ENCODE peak calls at places on chromosomes 11 and 22, in ten cellular contexts. One of them, this sample, is unnamed.

GRCh38 chr11:64608260-64608538 is 17.2 kb downstream of the SLC22A12 start:
- DNase-seq in NCI-H2171 treated with DMSO at 0.1 percent for 48 hours: no peak
- DNase-seq in NCI-H345: no peak
- DNase-seq in RWPE1: no peak
- DNase-seq in HT-29: no peak
- DNase-seq in head of caudate nucleus: no peak
- DNase-seq in dermis blood vessel endothelial cell: no peak
- DNase-seq in stimulated activated CD4-positive, alpha-beta T cell treated with anti-CD3 and anti-CD28 coated beads, TNF-alpha, amount 100 ng/mL, for 1 hour: no peak
- DNase-seq in T follicular helper cell: no peak
- DNase-seq in astrocyte of the cerebellum: no peak
- DNase-seq in this sample: no peak

GRCh38 chr22:48365386-48365785 is 1462.3 kb downstream of the BRD1 start:
- DNase-seq in astrocyte of the cerebellum: no peak
- DNase-seq in NCI-H345: no peak
- DNase-seq in RWPE1: no peak
- DNase-seq in HT-29: no peak
- DNase-seq in T follicular helper cell: no peak
- DNase-seq in head of caudate nucleus: no peak
- DNase-seq in stimulated activated CD4-positive, alpha-beta T cell treated with anti-CD3 and anti-CD28 coated beads, TNF-alpha, amount 100 ng/mL, for 1 hour: no peak
- DNase-seq in dermis blood vessel endothelial cell: no peak
- DNase-seq in NCI-H2171 treated with DMSO at 0.1 percent for 48 hours: no peak
- DNase-seq in this sample: no peak

GRCh38 chr11:74877132-74877531 is 71.8 kb downstream of the XRRA1 start:
- DNase-seq in HT-29: peak; percentile 22
- DNase-seq in dermis blood vessel endothelial cell: peak; percentile 38
- DNase-seq in stimulated activated CD4-positive, alpha-beta T cell treated with anti-CD3 and anti-CD28 coated beads, TNF-alpha, amount 100 ng/mL, for 1 hour: no peak
- DNase-seq in NCI-H345: no peak
- DNase-seq in head of caudate nucleus: no peak
- DNase-seq in T follicular helper cell: no peak
- DNase-seq in astrocyte of the cerebellum: no peak
- DNase-seq in RWPE1: no peak
- DNase-seq in NCI-H2171 treated with DMSO at 0.1 percent for 48 hours: no peak
- DNase-seq in this sample: no peak

GRCh38 chr11:30311189-30311588 is 11.7 kb upstream of the ARL14EP start:
- DNase-seq in head of caudate nucleus: no peak
- DNase-seq in dermis blood vessel endothelial cell: no peak
- DNase-seq in NCI-H2171 treated with DMSO at 0.1 percent for 48 hours: no peak
- DNase-seq in T follicular helper cell: no peak
- DNase-seq in astrocyte of the cerebellum: no peak
- DNase-seq in RWPE1: no peak
- DNase-seq in HT-29: no peak
- DNase-seq in stimulated activated CD4-positive, alpha-beta T cell treated with anti-CD3 and anti-CD28 coated beads, TNF-alpha, amount 100 ng/mL, for 1 hour: no peak
- DNase-seq in NCI-H345: no peak
- DNase-seq in this sample: no peak

GRCh38 chr11:19793356-19793755 is 80.7 kb downstream of the NAV2 start:
- DNase-seq in T follicular helper cell: no peak
- DNase-seq in stimulated activated CD4-positive, alpha-beta T cell treated with anti-CD3 and anti-CD28 coated beads, TNF-alpha, amount 100 ng/mL, for 1 hour: no peak
- DNase-seq in dermis blood vessel endothelial cell: peak; percentile 30
- DNase-seq in RWPE1: no peak
- DNase-seq in NCI-H2171 treated with DMSO at 0.1 percent for 48 hours: no peak
- DNase-seq in NCI-H345: no peak
- DNase-seq in HT-29: no peak
- DNase-seq in head of caudate nucleus: no peak
- DNase-seq in astrocyte of the cerebellum: no peak
- DNase-seq in this sample: no peak

GRCh38 chr11:120536091-120536796 is 24.7 kb downstream of the GRIK4 start:
- DNase-seq in head of caudate nucleus: no peak
- DNase-seq in NCI-H2171 treated with DMSO at 0.1 percent for 48 hours: no peak
- DNase-seq in stimulated activated CD4-positive, alpha-beta T cell treated with anti-CD3 and anti-CD28 coated beads, TNF-alpha, amount 100 ng/mL, for 1 hour: no peak
- DNase-seq in RWPE1: no peak
- DNase-seq in T follicular helper cell: no peak
- DNase-seq in NCI-H345: no peak
- DNase-seq in dermis blood vessel endothelial cell: no peak
- DNase-seq in HT-29: no peak
- DNase-seq in astrocyte of the cerebellum: no peak
- DNase-seq in this sample: no peak

GRCh38 chr11:92225563-92226308 is 1.1 kb downstream of the FAT3 start:
- DNase-seq in astrocyte of the cerebellum: no peak
- DNase-seq in RWPE1: no peak
- DNase-seq in head of caudate nucleus: peak; percentile 73
- DNase-seq in HT-29: no peak
- DNase-seq in stimulated activated CD4-positive, alpha-beta T cell treated with anti-CD3 and anti-CD28 coated beads, TNF-alpha, amount 100 ng/mL, for 1 hour: no peak
- DNase-seq in NCI-H2171 treated with DMSO at 0.1 percent for 48 hours: no peak
- DNase-seq in NCI-H345: peak; percentile 84
- DNase-seq in dermis blood vessel endothelial cell: no peak
- DNase-seq in T follicular helper cell: no peak
- DNase-seq in this sample: no peak

GRCh38 chr22:32473388-32473952 is 1.1 kb upstream of the FBXO7 start:
- DNase-seq in astrocyte of the cerebellum: peak; percentile 66
- DNase-seq in NCI-H345: peak; percentile 63
- DNase-seq in T follicular helper cell: peak; percentile 24
- DNase-seq in head of caudate nucleus: peak; percentile 79
- DNase-seq in stimulated activated CD4-positive, alpha-beta T cell treated with anti-CD3 and anti-CD28 coated beads, TNF-alpha, amount 100 ng/mL, for 1 hour: no peak
- DNase-seq in RWPE1: peak; percentile 23
- DNase-seq in NCI-H2171 treated with DMSO at 0.1 percent for 48 hours: peak; percentile 79
- DNase-seq in dermis blood vessel endothelial cell: peak; percentile 75
- DNase-seq in HT-29: peak; percentile 78
- DNase-seq in this sample: peak; percentile 81

GRCh38 chr11:11973361-11973800 is 35.0 kb downstream of the DKK3 start:
- DNase-seq in T follicular helper cell: no peak
- DNase-seq in NCI-H345: no peak
- DNase-seq in NCI-H2171 treated with DMSO at 0.1 percent for 48 hours: no peak
- DNase-seq in HT-29: no peak
- DNase-seq in head of caudate nucleus: peak; percentile 83
- DNase-seq in RWPE1: no peak
- DNase-seq in astrocyte of the cerebellum: peak; percentile 75
- DNase-seq in stimulated activated CD4-positive, alpha-beta T cell treated with anti-CD3 and anti-CD28 coated beads, TNF-alpha, amount 100 ng/mL, for 1 hour: no peak
- DNase-seq in dermis blood vessel endothelial cell: peak; percentile 42
- DNase-seq in this sample: peak; percentile 45

GRCh38 chr11:121489823-121490222 is 37.1 kb upstream of the SORL1-AS1 start:
- DNase-seq in dermis blood vessel endothelial cell: no peak
- DNase-seq in T follicular helper cell: no peak
- DNase-seq in HT-29: no peak
- DNase-seq in RWPE1: no peak
- DNase-seq in NCI-H345: no peak
- DNase-seq in NCI-H2171 treated with DMSO at 0.1 percent for 48 hours: no peak
- DNase-seq in stimulated activated CD4-positive, alpha-beta T cell treated with anti-CD3 and anti-CD28 coated beads, TNF-alpha, amount 100 ng/mL, for 1 hour: no peak
- DNase-seq in astrocyte of the cerebellum: no peak
- DNase-seq in head of caudate nucleus: no peak
- DNase-seq in this sample: no peak

GRCh38 chr11:69640995-69641581 is at the start of gene CCND1:
- DNase-seq in astrocyte of the cerebellum: peak; percentile 87
- DNase-seq in RWPE1: peak; percentile 78
- DNase-seq in HT-29: peak; percentile 87
- DNase-seq in NCI-H345: peak; percentile 53
- DNase-seq in head of caudate nucleus: peak; percentile 55
- DNase-seq in dermis blood vessel endothelial cell: peak; percentile 94
- DNase-seq in stimulated activated CD4-positive, alpha-beta T cell treated with anti-CD3 and anti-CD28 coated beads, TNF-alpha, amount 100 ng/mL, for 1 hour: peak; percentile 22
- DNase-seq in T follicular helper cell: peak; percentile 8
- DNase-seq in NCI-H2171 treated with DMSO at 0.1 percent for 48 hours: peak; percentile 69
- DNase-seq in this sample: peak; percentile 84

GRCh38 chr11:37948258-37948657 is 1350.2 kb upstream of the RAG2 start:
- DNase-seq in HT-29: no peak
- DNase-seq in head of caudate nucleus: no peak
- DNase-seq in astrocyte of the cerebellum: no peak
- DNase-seq in dermis blood vessel endothelial cell: no peak
- DNase-seq in RWPE1: no peak
- DNase-seq in NCI-H2171 treated with DMSO at 0.1 percent for 48 hours: no peak
- DNase-seq in stimulated activated CD4-positive, alpha-beta T cell treated with anti-CD3 and anti-CD28 coated beads, TNF-alpha, amount 100 ng/mL, for 1 hour: no peak
- DNase-seq in NCI-H345: no peak
- DNase-seq in T follicular helper cell: no peak
- DNase-seq in this sample: no peak

GRCh38 chr22:36326178-36327161 is 61.3 kb downstream of the MYH9 start:
- DNase-seq in dermis blood vessel endothelial cell: no peak
- DNase-seq in astrocyte of the cerebellum: no peak
- DNase-seq in HT-29: no peak
- DNase-seq in NCI-H2171 treated with DMSO at 0.1 percent for 48 hours: no peak
- DNase-seq in T follicular helper cell: no peak
- DNase-seq in head of caudate nucleus: no peak
- DNase-seq in RWPE1: no peak
- DNase-seq in NCI-H345: no peak
- DNase-seq in stimulated activated CD4-positive, alpha-beta T cell treated with anti-CD3 and anti-CD28 coated beads, TNF-alpha, amount 100 ng/mL, for 1 hour: no peak
- DNase-seq in this sample: no peak

GRCh38 chr22:21038405-21038804 is 6.0 kb upstream of the SLC7A4 start:
- DNase-seq in NCI-H2171 treated with DMSO at 0.1 percent for 48 hours: no peak
- DNase-seq in T follicular helper cell: no peak
- DNase-seq in astrocyte of the cerebellum: no peak
- DNase-seq in dermis blood vessel endothelial cell: no peak
- DNase-seq in RWPE1: no peak
- DNase-seq in NCI-H345: no peak
- DNase-seq in stimulated activated CD4-positive, alpha-beta T cell treated with anti-CD3 and anti-CD28 coated beads, TNF-alpha, amount 100 ng/mL, for 1 hour: no peak
- DNase-seq in head of caudate nucleus: no peak
- DNase-seq in HT-29: no peak
- DNase-seq in this sample: no peak

GRCh38 chr11:64224891-64225607 is 937 bp downstream of the TRPT1 start:
- DNase-seq in head of caudate nucleus: no peak
- DNase-seq in NCI-H2171 treated with DMSO at 0.1 percent for 48 hours: no peak
- DNase-seq in NCI-H345: no peak
- DNase-seq in RWPE1: no peak
- DNase-seq in stimulated activated CD4-positive, alpha-beta T cell treated with anti-CD3 and anti-CD28 coated beads, TNF-alpha, amount 100 ng/mL, for 1 hour: no peak
- DNase-seq in T follicular helper cell: no peak
- DNase-seq in astrocyte of the cerebellum: no peak
- DNase-seq in dermis blood vessel endothelial cell: no peak
- DNase-seq in HT-29: no peak
- DNase-seq in this sample: no peak

GRCh38 chr11:112281776-112282175 is 21.1 kb upstream of the PLET1 start:
- DNase-seq in astrocyte of the cerebellum: no peak
- DNase-seq in dermis blood vessel endothelial cell: no peak
- DNase-seq in RWPE1: no peak
- DNase-seq in HT-29: no peak
- DNase-seq in T follicular helper cell: no peak
- DNase-seq in head of caudate nucleus: no peak
- DNase-seq in NCI-H2171 treated with DMSO at 0.1 percent for 48 hours: no peak
- DNase-seq in NCI-H345: no peak
- DNase-seq in stimulated activated CD4-positive, alpha-beta T cell treated with anti-CD3 and anti-CD28 coated beads, TNF-alpha, amount 100 ng/mL, for 1 hour: no peak
- DNase-seq in this sample: no peak

GRCh38 chr11:123195182-123196059 is at the start of gene CLMP:
- DNase-seq in head of caudate nucleus: peak; percentile 15
- DNase-seq in dermis blood vessel endothelial cell: no peak
- DNase-seq in astrocyte of the cerebellum: no peak
- DNase-seq in RWPE1: peak; percentile 57
- DNase-seq in stimulated activated CD4-positive, alpha-beta T cell treated with anti-CD3 and anti-CD28 coated beads, TNF-alpha, amount 100 ng/mL, for 1 hour: no peak
- DNase-seq in T follicular helper cell: no peak
- DNase-seq in HT-29: no peak
- DNase-seq in NCI-H345: no peak
- DNase-seq in NCI-H2171 treated with DMSO at 0.1 percent for 48 hours: peak; percentile 3
- DNase-seq in this sample: no peak

GRCh38 chr11:105466582-105467228 is 143.2 kb upstream of the GRIA4 start:
- DNase-seq in head of caudate nucleus: no peak
- DNase-seq in stimulated activated CD4-positive, alpha-beta T cell treated with anti-CD3 and anti-CD28 coated beads, TNF-alpha, amount 100 ng/mL, for 1 hour: no peak
- DNase-seq in RWPE1: peak; percentile 25
- DNase-seq in T follicular helper cell: no peak
- DNase-seq in astrocyte of the cerebellum: peak; percentile 39
- DNase-seq in HT-29: peak; percentile 74
- DNase-seq in NCI-H345: peak; percentile 13
- DNase-seq in NCI-H2171 treated with DMSO at 0.1 percent for 48 hours: no peak
- DNase-seq in dermis blood vessel endothelial cell: peak; percentile 92
- DNase-seq in this sample: peak; percentile 91

GRCh38 chr11:59221438-59221837 is 8.7 kb upstream of the MPEG1 start:
- DNase-seq in RWPE1: peak; percentile 61
- DNase-seq in astrocyte of the cerebellum: no peak
- DNase-seq in NCI-H2171 treated with DMSO at 0.1 percent for 48 hours: no peak
- DNase-seq in HT-29: no peak
- DNase-seq in T follicular helper cell: no peak
- DNase-seq in NCI-H345: no peak
- DNase-seq in stimulated activated CD4-positive, alpha-beta T cell treated with anti-CD3 and anti-CD28 coated beads, TNF-alpha, amount 100 ng/mL, for 1 hour: no peak
- DNase-seq in dermis blood vessel endothelial cell: no peak
- DNase-seq in head of caudate nucleus: no peak
- DNase-seq in this sample: no peak

GRCh38 chr11:7691759-7692334 is 14.4 kb downstream of the OVCH2 start:
- DNase-seq in head of caudate nucleus: no peak
- DNase-seq in NCI-H2171 treated with DMSO at 0.1 percent for 48 hours: no peak
- DNase-seq in RWPE1: no peak
- DNase-seq in stimulated activated CD4-positive, alpha-beta T cell treated with anti-CD3 and anti-CD28 coated beads, TNF-alpha, amount 100 ng/mL, for 1 hour: no peak
- DNase-seq in HT-29: no peak
- DNase-seq in astrocyte of the cerebellum: no peak
- DNase-seq in dermis blood vessel endothelial cell: no peak
- DNase-seq in NCI-H345: no peak
- DNase-seq in T follicular helper cell: no peak
- DNase-seq in this sample: no peak

This sample was measured in endothelial cell of umbilical vein.